ENCODE peak calls at places on chromosomes 6 and 20, in eight cellular contexts. W is HL-60; E is psoas muscle; Z is CD8-positive, alpha-beta T cell; J is uterus; I is ovary; O is HepG2; N is cardiac muscle cell. P is an unnamed sample.

GRCh38 chr6:64037421-64037820 is 401.8 kb downstream of the PHF3 start:
- DNase-seq in W (no peak), E (no peak), Z (no peak), J (no peak), I (no peak), O (no peak), N (no peak), P (no peak)

GRCh38 chr20:50405235-50405914 is 104.8 kb upstream of the PTPN1 start:
- DNase-seq in W (no peak), E (no peak), Z (no peak), J (no peak), I (no peak), O (peak), N (no peak), P (no peak)

GRCh38 chr6:69584913-69585729 is 211.7 kb downstream of the LMBRD1 start:
- DNase-seq in W (peak), E (no peak), Z (no peak), J (peak), I (no peak), O (no peak), N (peak), P (no peak)

GRCh38 chr6:23532227-23532626 is 593.8 kb upstream of the NRSN1 start:
- DNase-seq in W (no peak), E (no peak), Z (no peak), J (no peak), I (no peak), O (no peak), N (no peak), P (peak)

GRCh38 chr6:159105716-159106115 is 60.9 kb upstream of the TAGAP start:
- DNase-seq in W (no peak), E (no peak), Z (no peak), J (no peak), I (no peak), O (no peak), N (no peak), P (no peak)

GRCh38 chr6:150078788-150079187 is 9.9 kb upstream of the ULBP3 start:
- DNase-seq in W (no peak), E (no peak), Z (no peak), J (no peak), I (no peak), O (no peak), N (no peak), P (peak)

GRCh38 chr20:54340206-54340605 is 132.3 kb downstream of the PFDN4 start:
- DNase-seq in W (no peak), E (no peak), Z (no peak), J (no peak), I (no peak), O (peak), N (no peak), P (no peak)

GRCh38 chr6:78910611-78911134 is 43.3 kb downstream of the IRAK1BP1 start:
- DNase-seq in W (peak), E (peak), Z (no peak), J (no peak), I (no peak), O (no peak), N (peak), P (peak)

GRCh38 chr20:19918965-19919329 is 98.2 kb upstream of the NAA20 start:
- DNase-seq in W (no peak), E (no peak), Z (no peak), J (no peak), I (no peak), O (peak), N (no peak), P (no peak)

GRCh38 chr6:50819906-50820589 is 1.4 kb downstream of the TFAP2B start:
- DNase-seq in W (no peak), E (no peak), Z (no peak), J (no peak), I (no peak), O (no peak), N (no peak), P (no peak)

GRCh38 chr20:6707231-6707870 is 60.1 kb upstream of the BMP2 start:
- DNase-seq in W (peak), E (no peak), Z (no peak), J (no peak), I (no peak), O (no peak), N (no peak), P (peak)

GRCh38 chr20:31822421-31823330 is 3.5 kb downstream of the MYLK2 start:
- DNase-seq in W (peak), E (peak), Z (peak), J (peak), I (peak), O (peak), N (peak), P (peak)

GRCh38 chr20:33600414-33600813 is 61.7 kb upstream of the C20orf144 start:
- DNase-seq in W (no peak), E (no peak), Z (no peak), J (no peak), I (no peak), O (no peak), N (no peak), P (no peak)

GRCh38 chr20:32490942-32491763 is 94.0 kb downstream of the NOL4L start:
- DNase-seq in W (no peak), E (no peak), Z (no peak), J (no peak), I (no peak), O (no peak), N (no peak), P (no peak)

GRCh38 chr20:38728911-38729642 is 4.8 kb downstream of the SLC32A1 start:
- DNase-seq in W (no peak), E (no peak), Z (no peak), J (no peak), I (no peak), O (no peak), N (no peak), P (no peak)

GRCh38 chr6:100479180-100480035 is 14.7 kb upstream of the SIM1 start:
- DNase-seq in W (peak), E (no peak), Z (no peak), J (no peak), I (no peak), O (peak), N (peak), P (peak)

GRCh38 chr6:82017316-82017715 is 230.2 kb downstream of the IBTK start:
- DNase-seq in W (no peak), E (no peak), Z (no peak), J (peak), I (peak), O (peak), N (peak), P (peak)

GRCh38 chr6:71312089-71312488 is 23.5 kb downstream of the OGFRL1 start:
- DNase-seq in W (no peak), E (no peak), Z (no peak), J (no peak), I (no peak), O (no peak), N (no peak), P (no peak)

GRCh38 chr6:30749554-30750378 is 5.4 kb upstream of the IER3 start:
- DNase-seq in W (no peak), E (no peak), Z (no peak), J (no peak), I (no peak), O (peak), N (no peak), P (no peak)

GRCh38 chr20:61949363-61949713 is 116.3 kb downstream of the TAF4 start:
- DNase-seq in W (no peak), E (no peak), Z (no peak), J (no peak), I (no peak), O (no peak), N (no peak), P (no peak)

GRCh38 chr6:110530671-110531070 is 54.3 kb upstream of the SLC22A16 start:
- DNase-seq in W (no peak), E (no peak), Z (no peak), J (no peak), I (no peak), O (no peak), N (no peak), P (no peak)

GRCh38 chr6:56292505-56293181 is 45.3 kb upstream of the COL21A1 start:
- DNase-seq in W (peak), E (no peak), Z (no peak), J (peak), I (peak), O (peak), N (peak), P (peak)

GRCh38 chr6:147666254-147666653 is 157.8 kb downstream of the SAMD5 start:
- DNase-seq in W (no peak), E (no peak), Z (no peak), J (no peak), I (no peak), O (no peak), N (no peak), P (no peak)

GRCh38 chr6:33276864-33277662 is at the start of gene B3GALT4:
- DNase-seq in W (peak), E (peak), Z (peak), J (peak), I (peak), O (no peak), N (peak), P (peak)

GRCh38 chr6:129863664-129864063 is 2.5 kb upstream of the TMEM244 start:
- DNase-seq in W (no peak), E (no peak), Z (no peak), J (no peak), I (no peak), O (no peak), N (no peak), P (no peak)

GRCh38 chr6:129859524-129859923 is 1.6 kb downstream of the TMEM244 start:
- DNase-seq in W (no peak), E (no peak), Z (no peak), J (no peak), I (no peak), O (no peak), N (no peak), P (no peak)

GRCh38 chr6:129865013-129865412 is 3.9 kb upstream of the TMEM244 start:
- DNase-seq in W (no peak), E (no peak), Z (no peak), J (no peak), I (no peak), O (peak), N (no peak), P (no peak)

GRCh38 chr6:129857838-129858237 is 3.3 kb downstream of the TMEM244 start:
- DNase-seq in W (no peak), E (no peak), Z (no peak), J (no peak), I (no peak), O (no peak), N (no peak), P (no peak)

DNA sequence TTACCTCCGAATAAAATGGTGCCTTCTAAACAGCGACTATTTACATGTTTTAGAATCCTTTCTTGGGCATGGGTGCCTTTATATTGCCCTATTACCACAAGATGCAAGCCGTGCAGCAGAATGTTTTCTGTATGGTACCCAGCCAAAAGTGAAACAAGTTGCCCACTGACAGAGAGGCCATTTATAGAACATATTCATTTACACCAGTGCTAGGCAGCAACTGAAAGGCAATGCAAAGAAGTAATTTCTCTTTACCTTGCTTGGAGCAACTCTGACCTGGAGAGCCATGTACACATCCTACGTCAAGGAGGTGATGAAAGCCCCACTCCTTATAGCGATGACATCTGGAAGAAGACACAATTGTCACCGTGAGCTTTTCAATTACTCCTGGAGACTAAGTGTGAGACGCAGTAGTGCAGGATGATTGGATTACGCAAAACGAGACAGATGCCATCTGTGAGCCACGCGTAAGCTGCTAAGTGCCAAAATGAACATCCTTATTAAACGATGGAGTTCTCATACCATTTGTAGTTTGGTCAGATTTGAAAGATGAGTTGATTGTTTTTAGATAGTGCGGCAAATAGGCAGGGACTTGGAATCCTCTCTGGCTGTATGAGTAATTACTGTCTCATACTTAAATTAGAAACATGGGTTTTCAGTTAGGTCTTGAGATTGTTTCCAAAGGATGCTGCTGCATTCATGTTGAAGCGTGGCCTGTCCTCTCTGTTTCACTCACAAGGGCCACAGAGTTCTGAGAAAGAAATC is at the start of gene TMEM244:
- DNase-seq in W (no peak), E (no peak), Z (no peak), J (no peak), I (no peak), O (no peak), N (peak), P (no peak)
- H3K4me3 ChIP-seq in W (no peak), E (peak), Z (no peak), J (no peak), I (no peak), O (no peak), N (no peak), P (peak)

GRCh38 chr6:16819752-16820151 is 58.5 kb upstream of the ATXN1 start:
- DNase-seq in W (no peak), E (no peak), Z (no peak), J (no peak), I (no peak), O (no peak), N (no peak), P (peak)
- TF ChIP-seq CTCF in W (no peak), E (no peak), Z (no peak), J (no peak), I (no peak), O (peak), N (peak), P (peak)

GRCh38 chr6:109091314-109092009 is 3.2 kb downstream of the SESN1 start:
- DNase-seq in W (no peak), E (peak), Z (no peak), J (no peak), I (no peak), O (no peak), N (no peak), P (no peak)
- H3K4me3 ChIP-seq in W (no peak), E (peak), Z (no peak), J (peak), I (peak), O (no peak), N (peak), P (peak)

GRCh38 chr6:16332175-16332542 is 93.8 kb downstream of the GMPR start:
- DNase-seq in W (peak), E (peak), Z (peak), J (peak), I (peak), O (peak), N (peak), P (peak)
- TF ChIP-seq CTCF in W (peak), E (peak), Z (peak), J (peak), I (peak), O (peak), N (peak), P (peak)

GRCh38 chr20:64057628-64058498 is 5.1 kb upstream of the TCEA2 start:
- DNase-seq in W (peak), E (peak), Z (peak), J (peak), I (peak), O (peak), N (peak), P (peak)
- H3K4me3 ChIP-seq in W (no peak), E (peak), Z (peak), J (no peak), I (no peak), O (peak), N (no peak), P (no peak)

GRCh38 chr6:42125663-42126062 is 16.8 kb downstream of the C6orf132 start:
- DNase-seq in W (no peak), E (no peak), Z (no peak), J (no peak), I (no peak), O (no peak), N (no peak), P (no peak)

GRCh38 chr6:42129360-42129676 is 13.1 kb downstream of the C6orf132 start:
- DNase-seq in W (no peak), E (no peak), Z (no peak), J (no peak), I (no peak), O (no peak), N (no peak), P (no peak)

GRCh38 chr6:42125231-42125630 is 17.2 kb downstream of the C6orf132 start:
- DNase-seq in W (peak), E (no peak), Z (no peak), J (no peak), I (no peak), O (no peak), N (no peak), P (no peak)

GRCh38 chr6:42131531-42131930 is 10.9 kb downstream of the C6orf132 start:
- DNase-seq in W (no peak), E (no peak), Z (no peak), J (no peak), I (no peak), O (no peak), N (no peak), P (peak)

GRCh38 chr6:42128460-42129359 is 13.7 kb downstream of the C6orf132 start:
- DNase-seq in W (no peak), E (no peak), Z (no peak), J (no peak), I (no peak), O (no peak), N (no peak), P (no peak)
- TF ChIP-seq CTCF in W (no peak), E (no peak), Z (no peak), J (no peak), I (no peak), O (peak), N (no peak), P (no peak)

GRCh38 chr20:3781153-3781910 is at the start of gene SPEF1:
- DNase-seq in W (peak), E (peak), Z (no peak), J (peak), I (peak), O (peak), N (peak), P (peak)

GRCh38 chr20:3778976-3779375 is 2.3 kb downstream of the SPEF1 start:
- DNase-seq in W (no peak), E (no peak), Z (no peak), J (no peak), I (no peak), O (no peak), N (no peak), P (no peak)

GRCh38 chr20:3775457-3775856 is 5.8 kb downstream of the SPEF1 start:
- DNase-seq in W (no peak), E (no peak), Z (no peak), J (no peak), I (no peak), O (no peak), N (no peak), P (no peak)

GRCh38 chr20:3777726-3778629 is 3.3 kb downstream of the SPEF1 start:
- DNase-seq in W (no peak), E (peak), Z (peak), J (peak), I (peak), O (no peak), N (peak), P (peak)

DNA sequence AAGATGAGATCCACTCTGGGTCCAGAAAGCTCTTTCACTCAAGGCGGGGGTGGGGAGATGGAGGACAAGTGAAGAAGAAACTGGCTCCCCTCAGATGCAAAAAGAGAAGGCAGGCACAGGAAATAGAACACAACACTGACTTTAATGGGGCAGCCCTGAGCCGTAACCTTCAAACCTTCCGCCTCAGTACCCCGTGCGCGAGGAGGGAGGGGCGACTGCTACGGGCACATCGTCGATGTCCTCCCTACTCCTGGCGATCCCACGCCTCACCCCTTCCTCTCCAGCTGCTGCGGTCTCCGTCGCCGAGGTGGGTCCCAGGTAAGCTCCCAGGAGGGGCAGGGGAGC is 3.9 kb downstream of the SPEF1 start:
- DNase-seq in W (no peak), E (no peak), Z (no peak), J (no peak), I (no peak), O (no peak), N (no peak), P (no peak)
- H3K4me3 ChIP-seq in W (peak), E (peak), Z (peak), J (peak), I (peak), O (peak), N (peak), P (peak)

GRCh38 chr6:161813156-161813555 is 539.3 kb upstream of the AGPAT4 start:
- DNase-seq in W (no peak), E (no peak), Z (no peak), J (no peak), I (no peak), O (no peak), N (no peak), P (no peak)
- TF ChIP-seq CTCF in W (no peak), E (no peak), Z (no peak), J (no peak), I (no peak), O (no peak), N (no peak), P (no peak)

DNA sequence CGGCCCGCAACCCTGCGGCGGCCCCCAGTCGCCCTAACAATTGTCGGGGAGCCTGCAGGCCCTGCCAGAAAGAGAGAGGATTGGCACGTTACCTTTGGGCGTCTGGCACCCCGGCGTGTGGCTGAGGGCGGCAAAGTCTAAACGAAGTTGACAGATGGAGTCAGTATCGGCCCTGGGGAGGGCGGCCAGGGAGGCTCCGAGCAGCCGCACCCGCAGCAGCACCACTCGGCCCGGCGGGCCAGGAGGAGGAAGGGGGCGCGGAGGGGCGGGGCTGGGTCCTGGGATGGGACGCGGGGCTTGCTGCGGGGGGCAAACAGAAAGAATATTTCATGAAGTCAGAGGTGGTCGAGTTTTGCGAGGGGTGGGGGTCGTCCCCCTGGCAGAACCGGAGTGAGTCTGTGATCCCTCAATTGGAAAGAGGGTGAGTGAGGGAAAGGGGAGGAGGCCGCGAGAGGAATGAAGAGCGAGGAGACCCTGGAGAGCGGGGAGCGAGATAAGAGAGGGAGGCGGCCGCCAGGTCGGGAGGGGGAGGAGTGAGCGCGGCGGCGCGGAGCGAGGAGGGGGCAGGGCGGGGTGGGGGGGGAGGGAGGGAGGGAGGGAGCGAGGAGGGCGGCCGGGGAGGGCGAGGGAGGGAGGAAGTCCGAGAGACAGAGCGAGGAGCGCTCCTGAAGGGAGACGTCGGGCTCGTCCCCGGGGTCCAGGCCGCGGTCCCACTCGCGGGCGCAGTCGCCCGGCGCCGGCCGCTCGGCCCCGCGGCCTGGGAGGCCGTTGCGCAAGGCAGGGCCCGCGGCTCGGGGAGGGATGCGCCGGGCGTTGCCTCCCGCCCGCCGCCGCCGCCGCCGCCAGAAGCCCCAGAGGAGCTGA is at the start of gene FOXF2:
- DNase-seq in W (no peak), E (no peak), Z (no peak), J (no peak), I (no peak), O (no peak), N (peak), P (no peak)
- H3K4me3 ChIP-seq in W (no peak), E (peak), Z (no peak), J (no peak), I (peak), O (peak), N (peak), P (peak)

GRCh38 chr6:105276374-105276773 is 96.6 kb upstream of the POPDC3 start:
- DNase-seq in W (no peak), E (no peak), Z (no peak), J (no peak), I (no peak), O (no peak), N (no peak), P (no peak)

GRCh38 chr6:105278813-105279212 is 99.0 kb upstream of the POPDC3 start:
- DNase-seq in W (no peak), E (no peak), Z (no peak), J (no peak), I (no peak), O (no peak), N (no peak), P (no peak)

GRCh38 chr6:105280033-105280432 is 100.2 kb upstream of the POPDC3 start:
- DNase-seq in W (no peak), E (peak), Z (no peak), J (no peak), I (no peak), O (no peak), N (no peak), P (no peak)

GRCh38 chr6:105278035-105278434 is 98.2 kb upstream of the POPDC3 start:
- DNase-seq in W (no peak), E (peak), Z (no peak), J (no peak), I (no peak), O (no peak), N (no peak), P (no peak)

GRCh38 chr6:105279463-105279862 is 99.6 kb upstream of the POPDC3 start:
- DNase-seq in W (no peak), E (no peak), Z (no peak), J (no peak), I (no peak), O (no peak), N (no peak), P (no peak)
- TF ChIP-seq CTCF in W (no peak), E (no peak), Z (no peak), J (no peak), I (no peak), O (no peak), N (no peak), P (no peak)